ENCODE peak calls at places on chromosomes 6 and 20, in seven cellular contexts. One of them, this sample, is unnamed.

GRCh38 chr20:40643891-40644290 is 45.1 kb downstream of the MAFB start:
- DNase-seq in astrocyte of the spinal cord: no peak
- DNase-seq in fibroblast of lung: no peak
- DNase-seq in HAP-1: no peak
- DNase-seq in Jurkat, Clone E6-1: no peak
- DNase-seq in cardiac fibroblast: no peak
- DNase-seq in choroid plexus epithelial cell: no peak
- DNase-seq in this sample: no peak

GRCh38 chr6:3687847-3688246 is 63.7 kb downstream of the PXDC1 start:
- DNase-seq in astrocyte of the spinal cord: no peak
- DNase-seq in fibroblast of lung: no peak
- DNase-seq in HAP-1: peak
- DNase-seq in Jurkat, Clone E6-1: peak
- DNase-seq in cardiac fibroblast: no peak
- DNase-seq in choroid plexus epithelial cell: no peak
- DNase-seq in this sample: no peak

GRCh38 chr20:4949833-4950178 is 51.5 kb downstream of the SLC23A2 start:
- DNase-seq in astrocyte of the spinal cord: peak
- DNase-seq in fibroblast of lung: peak
- DNase-seq in HAP-1: peak
- DNase-seq in Jurkat, Clone E6-1: peak
- DNase-seq in cardiac fibroblast: peak
- DNase-seq in choroid plexus epithelial cell: peak
- DNase-seq in this sample: no peak

GRCh38 chr6:136525586-136526195 is 24.5 kb downstream of the MAP7 start:
- DNase-seq in astrocyte of the spinal cord: no peak
- DNase-seq in fibroblast of lung: no peak
- DNase-seq in HAP-1: peak
- DNase-seq in Jurkat, Clone E6-1: no peak
- DNase-seq in cardiac fibroblast: no peak
- DNase-seq in choroid plexus epithelial cell: no peak
- DNase-seq in this sample: no peak

GRCh38 chr20:15039088-15039762 is 701.8 kb upstream of the FLRT3 start:
- DNase-seq in astrocyte of the spinal cord: no peak
- DNase-seq in fibroblast of lung: no peak
- DNase-seq in HAP-1: no peak
- DNase-seq in Jurkat, Clone E6-1: peak
- DNase-seq in cardiac fibroblast: no peak
- DNase-seq in choroid plexus epithelial cell: no peak
- DNase-seq in this sample: no peak

GRCh38 chr6:89132087-89132486 is 13.8 kb upstream of the PM20D2 start:
- DNase-seq in astrocyte of the spinal cord: no peak
- DNase-seq in fibroblast of lung: no peak
- DNase-seq in HAP-1: no peak
- DNase-seq in Jurkat, Clone E6-1: no peak
- DNase-seq in cardiac fibroblast: no peak
- DNase-seq in choroid plexus epithelial cell: no peak
- DNase-seq in this sample: no peak

GRCh38 chr6:3311798-3312197 is 53.1 kb downstream of the PSMG4 start:
- DNase-seq in astrocyte of the spinal cord: no peak
- DNase-seq in fibroblast of lung: no peak
- DNase-seq in HAP-1: no peak
- DNase-seq in Jurkat, Clone E6-1: no peak
- DNase-seq in cardiac fibroblast: no peak
- DNase-seq in choroid plexus epithelial cell: no peak
- DNase-seq in this sample: no peak

GRCh38 chr6:134449004-134449403 is 131.1 kb upstream of the SGK1 start:
- DNase-seq in astrocyte of the spinal cord: no peak
- DNase-seq in fibroblast of lung: no peak
- DNase-seq in HAP-1: no peak
- DNase-seq in Jurkat, Clone E6-1: no peak
- DNase-seq in cardiac fibroblast: no peak
- DNase-seq in choroid plexus epithelial cell: no peak
- DNase-seq in this sample: no peak

GRCh38 chr6:131084982-131085381 is 21.9 kb upstream of the EPB41L2 start:
- DNase-seq in astrocyte of the spinal cord: no peak
- DNase-seq in fibroblast of lung: no peak
- DNase-seq in HAP-1: peak
- DNase-seq in Jurkat, Clone E6-1: no peak
- DNase-seq in cardiac fibroblast: no peak
- DNase-seq in choroid plexus epithelial cell: no peak
- DNase-seq in this sample: no peak

GRCh38 chr6:163720005-163720404 is 305.5 kb downstream of the QKI start:
- DNase-seq in astrocyte of the spinal cord: no peak
- DNase-seq in fibroblast of lung: no peak
- DNase-seq in HAP-1: no peak
- DNase-seq in Jurkat, Clone E6-1: no peak
- DNase-seq in cardiac fibroblast: no peak
- DNase-seq in choroid plexus epithelial cell: peak
- DNase-seq in this sample: no peak

GRCh38 chr6:74671558-74672025 is 534.3 kb downstream of the COL12A1 start:
- DNase-seq in astrocyte of the spinal cord: peak
- DNase-seq in fibroblast of lung: peak
- DNase-seq in HAP-1: no peak
- DNase-seq in Jurkat, Clone E6-1: no peak
- DNase-seq in cardiac fibroblast: peak
- DNase-seq in choroid plexus epithelial cell: peak
- DNase-seq in this sample: no peak

GRCh38 chr6:41539204-41539603 is 7.0 kb upstream of the FOXP4 start:
- DNase-seq in astrocyte of the spinal cord: no peak
- DNase-seq in fibroblast of lung: no peak
- DNase-seq in HAP-1: no peak
- DNase-seq in Jurkat, Clone E6-1: no peak
- DNase-seq in cardiac fibroblast: no peak
- DNase-seq in choroid plexus epithelial cell: no peak
- DNase-seq in this sample: no peak

GRCh38 chr6:13733178-13733851 is 21.7 kb upstream of the RANBP9 start:
- DNase-seq in astrocyte of the spinal cord: peak
- DNase-seq in fibroblast of lung: peak
- DNase-seq in HAP-1: peak
- DNase-seq in Jurkat, Clone E6-1: no peak
- DNase-seq in cardiac fibroblast: peak
- DNase-seq in choroid plexus epithelial cell: peak
- DNase-seq in this sample: no peak
- H3K4me3 ChIP-seq in astrocyte of the spinal cord: peak
- H3K4me3 ChIP-seq in fibroblast of lung: peak
- H3K4me3 ChIP-seq in HAP-1: no peak
- H3K4me3 ChIP-seq in Jurkat, Clone E6-1: no peak
- H3K4me3 ChIP-seq in cardiac fibroblast: peak
- H3K4me3 ChIP-seq in choroid plexus epithelial cell: peak
- H3K4me3 ChIP-seq in this sample: no peak

GRCh38 chr20:45835230-45836224 is 1.9 kb downstream of the SNX21 start:
- DNase-seq in astrocyte of the spinal cord: peak
- DNase-seq in fibroblast of lung: peak
- DNase-seq in HAP-1: no peak
- DNase-seq in Jurkat, Clone E6-1: no peak
- DNase-seq in cardiac fibroblast: peak
- DNase-seq in choroid plexus epithelial cell: no peak
- DNase-seq in this sample: no peak

GRCh38 chr20:45833030-45833882 is at the start of gene SNX21:
- DNase-seq in astrocyte of the spinal cord: peak
- DNase-seq in fibroblast of lung: peak
- DNase-seq in HAP-1: peak
- DNase-seq in Jurkat, Clone E6-1: no peak
- DNase-seq in cardiac fibroblast: peak
- DNase-seq in choroid plexus epithelial cell: peak
- DNase-seq in this sample: peak

GRCh38 chr20:45834797-45835161 is 1.2 kb downstream of the SNX21 start:
- DNase-seq in astrocyte of the spinal cord: no peak
- DNase-seq in fibroblast of lung: no peak
- DNase-seq in HAP-1: no peak
- DNase-seq in Jurkat, Clone E6-1: no peak
- DNase-seq in cardiac fibroblast: no peak
- DNase-seq in choroid plexus epithelial cell: no peak
- DNase-seq in this sample: no peak

GRCh38 chr20:45833883-45834796 is 541 bp downstream of the SNX21 start:
- DNase-seq in astrocyte of the spinal cord: peak
- DNase-seq in fibroblast of lung: peak
- DNase-seq in HAP-1: peak
- DNase-seq in Jurkat, Clone E6-1: no peak
- DNase-seq in cardiac fibroblast: peak
- DNase-seq in choroid plexus epithelial cell: peak
- DNase-seq in this sample: peak

DNA sequence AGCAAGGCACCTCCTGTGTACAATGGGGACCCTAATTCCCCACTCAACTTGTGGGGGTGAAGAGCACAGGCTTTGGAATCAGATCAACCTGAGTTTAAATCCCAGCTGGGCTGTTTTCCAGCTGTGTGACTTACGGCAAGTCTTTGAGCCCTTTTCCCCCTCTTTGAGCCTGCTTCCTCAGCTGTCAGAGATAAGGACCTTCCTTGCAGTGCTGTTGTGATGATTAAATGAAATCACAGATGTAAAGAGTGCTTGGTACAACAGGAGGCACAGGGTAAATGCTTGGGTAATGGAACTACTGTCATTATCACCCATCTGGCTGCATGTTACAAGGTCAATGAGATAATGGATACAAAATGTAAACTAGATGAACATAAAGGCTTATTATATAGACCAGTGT is 3.2 kb downstream of the SNX21 start:
- DNase-seq in astrocyte of the spinal cord: no peak
- DNase-seq in fibroblast of lung: peak
- DNase-seq in HAP-1: no peak
- DNase-seq in Jurkat, Clone E6-1: no peak
- DNase-seq in cardiac fibroblast: no peak
- DNase-seq in choroid plexus epithelial cell: no peak
- DNase-seq in this sample: no peak
- H3K4me3 ChIP-seq in astrocyte of the spinal cord: no peak
- H3K4me3 ChIP-seq in fibroblast of lung: peak
- H3K4me3 ChIP-seq in HAP-1: no peak
- H3K4me3 ChIP-seq in Jurkat, Clone E6-1: no peak
- H3K4me3 ChIP-seq in cardiac fibroblast: no peak
- H3K4me3 ChIP-seq in choroid plexus epithelial cell: no peak
- H3K4me3 ChIP-seq in this sample: no peak

GRCh38 chr6:4906942-4907300 is 96.9 kb downstream of the RPP40 start:
- DNase-seq in astrocyte of the spinal cord: no peak
- DNase-seq in fibroblast of lung: peak
- DNase-seq in HAP-1: no peak
- DNase-seq in Jurkat, Clone E6-1: no peak
- DNase-seq in cardiac fibroblast: no peak
- DNase-seq in choroid plexus epithelial cell: no peak
- DNase-seq in this sample: no peak
- H3K4me3 ChIP-seq in astrocyte of the spinal cord: no peak
- H3K4me3 ChIP-seq in fibroblast of lung: peak
- H3K4me3 ChIP-seq in HAP-1: no peak
- H3K4me3 ChIP-seq in Jurkat, Clone E6-1: no peak
- H3K4me3 ChIP-seq in cardiac fibroblast: no peak
- H3K4me3 ChIP-seq in choroid plexus epithelial cell: no peak
- H3K4me3 ChIP-seq in this sample: no peak

GRCh38 chr6:145865595-145865994 is 51.0 kb upstream of the FBXO30 start:
- DNase-seq in astrocyte of the spinal cord: no peak
- DNase-seq in fibroblast of lung: no peak
- DNase-seq in HAP-1: no peak
- DNase-seq in Jurkat, Clone E6-1: no peak
- DNase-seq in cardiac fibroblast: no peak
- DNase-seq in choroid plexus epithelial cell: no peak
- DNase-seq in this sample: no peak
- H3K4me3 ChIP-seq in astrocyte of the spinal cord: no peak
- H3K4me3 ChIP-seq in fibroblast of lung: no peak
- H3K4me3 ChIP-seq in HAP-1: no peak
- H3K4me3 ChIP-seq in Jurkat, Clone E6-1: no peak
- H3K4me3 ChIP-seq in cardiac fibroblast: no peak
- H3K4me3 ChIP-seq in choroid plexus epithelial cell: no peak
- H3K4me3 ChIP-seq in this sample: no peak